ENCODE peak calls at places on chromosomes 4 and X, in five cellular contexts. N is neural progenitor cell, R is left lung, Y is AG09309, Z is tibial artery. C is an unnamed sample.

GRCh38 chr4:186781032-186781917 is 57.6 kb upstream of the FAT1 start:
- DNase-seq in R (no peak), Z (no peak), Y (no peak), N (no peak), C (peak)

GRCh38 chrX:14899607-14900006 is 26.4 kb downstream of the MOSPD2 start:
- DNase-seq in R (no peak), Y (no peak), N (no peak), Z (no peak), C (peak)

GRCh38 chrX:63784902-63785692 is at the start of gene ARHGEF9:
- DNase-seq in N (peak), Z (peak), Y (no peak), R (no peak), C (no peak)

GRCh38 chr4:2333916-2334644 is 72.2 kb upstream of the MXD4 start:
- DNase-seq in R (no peak), Y (no peak), Z (peak), N (no peak), C (no peak)

GRCh38 chrX:110741213-110741796 is 54.3 kb downstream of the CHRDL1 start:
- DNase-seq in R (no peak), N (no peak), Z (no peak), Y (peak), C (peak)

GRCh38 chr4:105712766-105713165 is 4.2 kb downstream of the GSTCD start:
- DNase-seq in N (no peak), R (no peak), Z (no peak), Y (no peak), C (peak)

GRCh38 chrX:152926923-152927322 is 29.1 kb downstream of the ZNF185 start:
- DNase-seq in R (no peak), Z (no peak), N (no peak), Y (no peak), C (no peak)

GRCh38 chr4:124203613-124204284 is 508.8 kb downstream of the ANKRD50 start:
- DNase-seq in Z (no peak), R (no peak), Y (peak), N (no peak), C (no peak)

GRCh38 chr4:124061413-124061812 is 651.1 kb downstream of the ANKRD50 start:
- DNase-seq in R (no peak), Z (no peak), Y (no peak), N (no peak), C (no peak)

GRCh38 chrX:41823402-41823801 is 99.4 kb downstream of the GPR82 start:
- DNase-seq in N (no peak), Z (no peak), R (no peak), Y (no peak), C (no peak)

GRCh38 chr4:48112017-48112667 is 21.9 kb downstream of the TXK start:
- DNase-seq in Z (no peak), N (no peak), R (no peak), Y (no peak), C (peak)

GRCh38 chrX:13716905-13717304 is 17.5 kb downstream of the TRAPPC2 start:
- DNase-seq in Z (no peak), R (no peak), Y (no peak), N (no peak), C (no peak)

GRCh38 chr4:165011403-165011802 is 20.4 kb upstream of the TRIM60 start:
- DNase-seq in Y (no peak), N (no peak), R (no peak), Z (no peak), C (peak)

GRCh38 chr4:1305261-1305711 is 15.6 kb downstream of the MAEA start:
- DNase-seq in Z (no peak), N (no peak), R (no peak), Y (no peak), C (peak)

GRCh38 chr4:83556836-83557235 is 20.9 kb downstream of the GPAT3 start:
- DNase-seq in Z (no peak), Y (no peak), R (no peak), N (no peak), C (no peak)

GRCh38 chr4:47926667-47927258 is 12.4 kb upstream of the NFXL1 start:
- DNase-seq in N (peak), Z (no peak), R (no peak), Y (peak), C (peak)

GRCh38 chr4:97912151-97912550 is 231.1 kb downstream of the STPG2 start:
- DNase-seq in Z (no peak), R (no peak), Y (no peak), N (no peak), C (no peak)

GRCh38 chr4:165700855-165701254 is 172.2 kb upstream of the TLL1 start:
- DNase-seq in Z (no peak), N (no peak), R (no peak), Y (no peak), C (peak)

GRCh38 chr4:129172181-129172580 is 76.2 kb downstream of the C4orf33 start:
- DNase-seq in N (no peak), Z (no peak), Y (no peak), R (no peak), C (no peak)

GRCh38 chr4:84159767-84160166 is 339.3 kb downstream of the NKX6-1 start:
- DNase-seq in R (no peak), Y (no peak), N (peak), Z (no peak), C (peak)

GRCh38 chr4:158850371-158850770 is 81.5 kb downstream of the FNIP2 start:
- DNase-seq in R (no peak), Z (no peak), N (no peak), Y (no peak), C (no peak)

GRCh38 chr4:68162196-68162595 is 32.5 kb upstream of the TMPRSS11F start:
- DNase-seq in Y (no peak), Z (no peak), N (no peak), R (no peak), C (no peak)

GRCh38 chrX:107978707-107979307 is 3.4 kb downstream of the TEX13B start:
- DNase-seq in N (peak), Y (no peak), R (no peak), Z (no peak), C (peak)
- TF ChIP-seq CTCF in N (peak), Y (peak), R (no peak), Z (peak), C (peak)

DNA sequence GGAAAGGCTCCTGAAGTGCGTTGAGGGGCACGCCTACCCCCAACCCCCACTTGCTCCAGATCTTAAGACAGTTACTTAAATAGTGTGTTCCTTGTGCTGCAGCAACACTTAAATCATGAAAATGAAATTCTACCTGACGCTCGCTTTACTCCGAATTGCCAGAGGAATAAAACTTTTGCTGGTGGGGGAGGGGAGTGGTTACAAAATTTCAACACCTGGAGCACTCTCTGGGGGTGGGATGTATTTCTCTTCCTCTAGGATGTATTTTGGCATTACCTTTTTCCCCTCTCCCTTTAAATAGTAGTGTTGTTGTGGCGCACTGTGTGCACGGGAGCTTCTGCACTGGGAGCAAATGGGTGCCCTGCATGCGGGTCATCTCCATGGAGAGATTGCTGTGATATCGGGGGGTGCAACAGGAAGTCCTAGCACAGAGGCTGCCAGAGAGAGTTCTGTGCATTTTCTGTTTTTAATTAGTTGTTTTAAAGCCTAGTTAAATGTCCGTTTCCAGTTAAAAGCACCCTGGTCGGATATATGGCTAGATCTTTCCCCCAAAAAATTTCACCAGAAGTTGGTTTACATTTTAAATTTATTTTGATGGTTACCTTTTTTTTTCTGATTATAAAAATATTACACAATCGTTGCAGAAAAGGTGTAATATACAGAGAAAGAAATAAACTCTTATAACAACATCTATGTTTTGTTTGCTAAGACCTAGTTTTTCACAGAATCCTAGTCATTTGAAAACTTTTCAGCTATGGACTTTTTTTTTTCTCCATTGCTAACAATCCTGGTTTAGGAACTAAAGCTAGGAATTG is 207.6 kb downstream of the SOWAHB start:
- DNase-seq in R (no peak), Y (no peak), Z (no peak), N (no peak), C (peak)
- H3K4me3 ChIP-seq in R (peak), Y (peak), Z (peak), N (peak), C (peak)

DNA sequence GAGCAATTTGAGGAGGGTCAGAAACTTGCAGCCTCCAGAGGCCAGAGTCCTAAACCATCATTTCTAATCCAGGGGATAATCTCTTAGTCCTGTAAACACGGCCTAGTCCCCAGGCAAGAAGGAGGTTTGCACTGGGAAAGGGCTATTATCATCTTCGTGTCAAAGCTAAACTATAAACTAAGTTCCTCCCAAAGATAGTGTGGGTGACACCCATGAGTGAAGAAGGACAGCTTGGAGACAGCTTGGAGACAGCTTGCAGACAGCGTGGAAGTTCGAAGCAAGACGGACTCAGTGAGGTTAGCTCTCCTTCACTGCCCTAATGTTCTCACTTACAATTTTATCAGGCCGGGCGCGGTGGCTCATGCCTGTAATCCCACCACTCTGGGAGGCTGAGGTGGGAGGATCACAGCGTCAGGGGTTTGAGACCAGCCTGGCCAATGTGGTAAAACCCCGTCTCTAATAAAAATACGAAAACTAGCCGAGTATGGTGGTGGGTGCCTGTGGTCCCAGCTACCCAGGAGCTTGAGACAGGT is 19.3 kb upstream of the PLCXD1 start:
- DNase-seq in R (no peak), Y (no peak), N (no peak), Z (no peak), C (no peak)
- TF ChIP-seq CTCF in R (no peak), Y (no peak), N (no peak), Z (no peak), C (no peak)

GRCh38 chrX:70477734-70478075 is 33.1 kb downstream of the DLG3 start:
- DNase-seq in Z (no peak), N (no peak), R (no peak), Y (no peak), C (no peak)
- H3K4me3 ChIP-seq in Z (no peak), N (no peak), R (no peak), Y (no peak), C (peak)

DNA sequence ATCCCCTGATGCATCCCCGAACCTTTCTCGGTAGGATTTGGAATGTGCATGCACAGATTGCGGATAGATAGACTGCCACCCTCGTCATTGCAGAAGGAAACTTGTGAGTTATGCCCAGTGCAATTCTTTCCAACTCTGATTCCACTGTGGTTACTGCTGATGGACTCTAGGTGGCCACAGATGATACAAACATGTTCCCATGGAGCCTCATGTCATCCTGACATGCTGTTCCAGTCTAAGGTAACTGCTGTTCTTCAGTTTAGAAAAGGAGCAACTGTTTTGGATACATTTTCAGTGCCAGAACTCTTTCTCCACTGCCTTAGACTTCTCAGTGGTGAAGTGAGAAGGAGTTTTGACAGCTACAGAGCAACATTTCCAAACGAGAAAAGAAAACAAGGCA is 9.0 kb upstream of the VCX3B start:
- DNase-seq in N (no peak), R (no peak), Y (no peak), Z (no peak), C (peak)
- TF ChIP-seq CTCF in N (peak), R (no peak), Y (no peak), Z (no peak), C (peak)

GRCh38 chr4:76752911-76753494 is 144.9 kb downstream of the SOWAHB start:
- DNase-seq in N (no peak), Z (peak), R (no peak), Y (peak), C (peak)
- H3K4me3 ChIP-seq in N (no peak), Z (peak), R (no peak), Y (no peak), C (no peak)

GRCh38 chrX:2967012-2967411 is 37.9 kb upstream of the ARSD start:
- DNase-seq in Z (no peak), Y (no peak), R (no peak), N (no peak), C (no peak)

GRCh38 chrX:2969021-2969420 is 37.3 kb upstream of the ARSH start:
- DNase-seq in Y (no peak), Z (no peak), N (no peak), R (no peak), C (no peak)

GRCh38 chrX:2967998-2968909 is 38.1 kb upstream of the ARSH start:
- DNase-seq in Y (no peak), R (peak), N (peak), Z (no peak), C (peak)

GRCh38 chrX:2965965-2966364 is 36.8 kb upstream of the ARSD start:
- DNase-seq in Z (no peak), N (no peak), R (no peak), Y (no peak), C (peak)

GRCh38 chrX:2967584-2967983 is 38.4 kb upstream of the ARSD start:
- DNase-seq in N (no peak), Y (no peak), R (no peak), Z (no peak), C (no peak)
- TF ChIP-seq CTCF in N (no peak), Y (no peak), R (no peak), Z (no peak), C (no peak)

GRCh38 chr4:71004281-71004851 is 10.9 kb downstream of the DCK start:
- DNase-seq in R (no peak), Z (no peak), Y (no peak), N (peak), C (no peak)
- H3K4me3 ChIP-seq in R (no peak), Z (no peak), Y (no peak), N (no peak), C (no peak)

C was measured in epithelial cell of esophagus.